ENCODE peak calls at places on chromosomes 7 and 10, in eight cellular contexts. Q, U, X, F, J, W, D and R are unnamed samples.

GRCh38 chr10:55500931-55501559 is 700.0 kb upstream of the PCDH15 start:
- DNase-seq in Q (peak; percentile 32), U (peak; percentile 2), X (peak; percentile 72), F (peak; percentile 57), J (no peak), W (no peak), D (peak; percentile 3), R (no peak)

GRCh38 chr7:103124429-103124979 is 24.4 kb downstream of the NAPEPLD start:
- DNase-seq in Q (no peak), U (no peak), X (no peak), F (peak; percentile 6), J (no peak), W (no peak), D (no peak), R (no peak)

GRCh38 chr7:135111379-135111778 is 36.5 kb upstream of the TMEM140 start:
- DNase-seq in Q (peak; percentile 4), U (no peak), X (no peak), F (no peak), J (no peak), W (no peak), D (no peak), R (no peak)

GRCh38 chr10:32057041-32057372 is 782 bp upstream of the KIF5B start:
- DNase-seq in Q (no peak), U (no peak), X (no peak), F (no peak), J (no peak), W (no peak), D (peak; percentile 14), R (no peak)

GRCh38 chr7:100000239-100000638 is 15.2 kb upstream of the ZKSCAN1 start:
- DNase-seq in Q (no peak), U (no peak), X (no peak), F (no peak), J (no peak), W (no peak), D (no peak), R (no peak)

GRCh38 chr7:1125603-1125969 is 34.4 kb downstream of the ZFAND2A start:
- DNase-seq in Q (no peak), U (no peak), X (no peak), F (no peak), J (no peak), W (no peak), D (no peak), R (no peak)

GRCh38 chr7:16811555-16811954 is 6.8 kb upstream of the AGR2 start:
- DNase-seq in Q (peak; percentile 62), U (peak; percentile 74), X (peak; percentile 82), F (peak; percentile 64), J (no peak), W (peak; percentile 73), D (no peak), R (no peak)

GRCh38 chr7:43119371-43120069 is 7.1 kb downstream of the HECW1 start:
- DNase-seq in Q (peak; percentile 87), U (peak; percentile 88), X (no peak), F (no peak), J (no peak), W (peak; percentile 90), D (no peak), R (no peak)

GRCh38 chr10:78555128-78555527 is 513.6 kb upstream of the ZMIZ1 start:
- DNase-seq in Q (no peak), U (no peak), X (no peak), F (no peak), J (no peak), W (no peak), D (no peak), R (no peak)

GRCh38 chr10:43963793-43964425 is 315.2 kb upstream of the ZNF32 start:
- DNase-seq in Q (no peak), U (no peak), X (no peak), F (no peak), J (no peak), W (no peak), D (no peak), R (no peak)

GRCh38 chr10:133314911-133315310 is 6.2 kb downstream of the ZNF511 start:
- DNase-seq in Q (no peak), U (no peak), X (no peak), F (no peak), J (no peak), W (no peak), D (no peak), R (no peak)

GRCh38 chr10:81905161-81905560 is 30.2 kb downstream of the NRG3 start:
- DNase-seq in Q (no peak), U (no peak), X (no peak), F (no peak), J (no peak), W (no peak), D (no peak), R (no peak)

GRCh38 chr10:122388287-122388997 is 13.9 kb downstream of the PLEKHA1 start:
- DNase-seq in Q (no peak), U (no peak), X (peak; percentile 2), F (no peak), J (no peak), W (no peak), D (no peak), R (no peak)

GRCh38 chr7:146736446-146737190 is 620.0 kb downstream of the CNTNAP2 start:
- DNase-seq in Q (peak; percentile 15), U (no peak), X (peak; percentile 39), F (no peak), J (no peak), W (no peak), D (no peak), R (no peak)

GRCh38 chr7:139562972-139563565 is 39.6 kb downstream of the CLEC2L start:
- DNase-seq in Q (no peak), U (no peak), X (no peak), F (no peak), J (no peak), W (no peak), D (no peak), R (no peak)

GRCh38 chr7:130154501-130155317 is 50.5 kb downstream of the TMEM209 start:
- DNase-seq in Q (no peak), U (no peak), X (peak; percentile 19), F (no peak), J (peak; percentile 76), W (no peak), D (peak; percentile 98), R (no peak)

GRCh38 chr10:132063432-132063831 is 2.3 kb upstream of the JAKMIP3 start:
- DNase-seq in Q (no peak), U (no peak), X (no peak), F (no peak), J (no peak), W (no peak), D (no peak), R (no peak)

GRCh38 chr7:100545636-100546128 is 6.7 kb downstream of the AGFG2 start:
- DNase-seq in Q (peak; percentile 88), U (peak; percentile 86), X (peak; percentile 91), F (peak; percentile 92), J (peak; percentile 74), W (peak; percentile 86), D (peak; percentile 74), R (no peak)

GRCh38 chr10:36188461-36188860 is 546.4 kb upstream of the FZD8 start:
- DNase-seq in Q (no peak), U (no peak), X (no peak), F (no peak), J (no peak), W (no peak), D (no peak), R (no peak)

GRCh38 chr7:47435889-47436312 is 146.0 kb downstream of the TNS3 start:
- DNase-seq in Q (peak; percentile 95), U (peak; percentile 62), X (peak; percentile 67), F (peak; percentile 68), J (peak; percentile 34), W (peak; percentile 81), D (peak; percentile 79), R (no peak)

GRCh38 chr10:122181055-122181732 is 89.9 kb upstream of the BTBD16 start:
- DNase-seq in Q (peak; percentile 33), U (peak; percentile 67), X (peak; percentile 52), F (peak; percentile 21), J (no peak), W (peak; percentile 77), D (no peak), R (no peak)

DNA sequence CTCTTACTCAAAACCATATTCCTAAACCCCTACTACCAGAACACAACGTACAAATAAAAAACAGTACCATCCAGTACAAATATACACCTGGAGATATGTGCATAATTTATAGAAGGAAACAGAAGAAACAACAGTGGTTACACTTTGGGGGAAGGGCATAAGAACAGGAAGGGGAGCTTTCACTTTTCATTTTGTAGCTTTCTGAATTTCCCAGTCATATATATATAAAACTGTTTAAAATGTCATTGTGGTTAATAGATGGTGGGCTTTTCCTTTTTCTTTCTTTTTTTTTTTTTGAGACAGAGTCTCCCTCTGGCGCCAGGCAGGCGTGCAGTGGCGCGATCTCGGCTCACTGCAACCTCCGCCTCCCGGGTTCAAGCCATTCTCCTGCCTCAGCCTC is 47.2 kb downstream of the MALSU1 start:
- DNase-seq in Q (no peak), U (no peak), X (no peak), F (peak; percentile 23), J (no peak), W (no peak), D (no peak), R (no peak)
- H3K9ac ChIP-seq in Q (no peak overlapping the region), U (no peak overlapping the region), X (peak overlapping the region; percentile 80), F (peak overlapping the region; percentile 2), J (no peak overlapping the region), W (no peak overlapping the region), D (no peak overlapping the region), R (no peak overlapping the region)

DNA sequence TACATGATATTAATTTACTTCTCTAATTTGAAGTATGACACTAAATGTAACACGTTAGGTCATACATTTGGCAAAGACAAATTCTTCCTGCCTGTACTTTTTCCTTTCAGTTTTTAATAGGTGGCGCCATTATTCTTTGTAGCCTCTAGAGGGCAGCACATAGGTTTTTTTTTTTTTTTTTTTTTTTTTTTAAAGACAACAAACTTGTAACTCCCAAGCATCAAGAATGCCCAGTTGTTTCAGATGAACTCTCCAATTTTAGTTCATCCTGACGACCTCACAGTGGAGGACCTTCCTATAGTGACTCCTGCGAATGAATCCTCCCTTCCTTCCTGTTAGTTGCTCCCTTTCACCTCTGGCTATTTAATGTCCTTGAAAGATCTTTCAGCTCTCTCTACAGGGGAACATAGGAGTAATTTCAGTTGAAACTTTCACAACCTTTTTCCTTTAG is 139.3 kb upstream of the HDAC9 start:
- DNase-seq in Q (peak; percentile 53), U (peak; percentile 15), X (peak; percentile 43), F (peak; percentile 71), J (peak; percentile 41), W (peak; percentile 28), D (peak; percentile 34), R (no peak)
- TF ChIP-seq CTCF in Q (peak; percentile 60), U (peak; percentile 80), X (peak; percentile 71), F (peak; percentile 53), J (peak; percentile 70), W (peak; percentile 63), D (peak; percentile 92), R (peak; percentile 48)

DNA sequence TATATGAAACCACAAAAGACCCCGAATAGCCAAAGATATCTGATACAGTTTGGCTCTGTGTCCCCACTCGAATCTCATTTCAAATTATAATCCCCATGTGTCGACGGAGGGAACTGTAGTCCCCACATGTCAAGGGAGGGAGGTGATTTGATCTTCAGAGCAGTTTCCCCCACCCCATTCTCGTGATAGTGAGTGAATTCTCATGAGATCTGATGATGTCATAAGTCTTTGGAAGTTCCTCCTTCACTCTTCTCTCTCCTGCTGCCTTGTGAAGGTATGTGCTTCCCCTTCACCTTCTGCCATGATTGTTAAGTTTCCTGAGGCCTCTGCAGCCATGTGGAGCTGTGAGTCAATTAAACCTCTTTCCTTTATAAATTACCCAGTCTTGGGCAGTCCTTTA is 13.0 kb downstream of the ELAPOR2 start:
- DNase-seq in Q (no peak), U (no peak), X (no peak), F (no peak), J (no peak), W (no peak), D (no peak), R (no peak)
- H3K9ac ChIP-seq in Q (no peak overlapping the region), U (no peak overlapping the region), X (no peak overlapping the region), F (no peak overlapping the region), J (no peak overlapping the region), W (no peak overlapping the region), D (no peak overlapping the region), R (no peak overlapping the region)

GRCh38 chr7:2934211-2934731 is 90.2 kb upstream of the GNA12 start:
- DNase-seq in Q (peak; percentile 69), U (peak; percentile 79), X (peak; percentile 64), F (peak; percentile 44), J (no peak), W (peak; percentile 70), D (peak; percentile 32), R (peak; percentile 59)
- TF ChIP-seq CTCF in Q (peak; percentile 12), U (peak; percentile 9), X (no peak), F (no peak), J (no peak), W (no peak), D (no peak), R (peak; percentile 33)